ENCODE peak calls at places on chromosomes 5 and 9, in nine cellular contexts. One of them, this sample, is unnamed.

GRCh38 chr9:125472926-125473701 is 211.5 kb downstream of the GAPVD1 start:
- DNase-seq in GM12878: no peak
- DNase-seq in fibroblast of lung: peak
- DNase-seq in HL-60: no peak
- DNase-seq in A549: no peak
- DNase-seq in astrocyte of the spinal cord: peak
- DNase-seq in right cardiac atrium: peak
- DNase-seq in AG09309: no peak
- DNase-seq in HAP-1: no peak
- DNase-seq in this sample: peak

GRCh38 chr9:107976767-107977166 is 487.2 kb upstream of the KLF4 start:
- DNase-seq in GM12878: no peak
- DNase-seq in fibroblast of lung: no peak
- DNase-seq in HL-60: no peak
- DNase-seq in A549: no peak
- DNase-seq in astrocyte of the spinal cord: no peak
- DNase-seq in right cardiac atrium: peak
- DNase-seq in AG09309: no peak
- DNase-seq in HAP-1: peak
- DNase-seq in this sample: peak

GRCh38 chr5:159515909-159516415 is 185.7 kb upstream of the IL12B start:
- DNase-seq in GM12878: peak
- DNase-seq in fibroblast of lung: peak
- DNase-seq in HL-60: peak
- DNase-seq in A549: peak
- DNase-seq in astrocyte of the spinal cord: peak
- DNase-seq in right cardiac atrium: peak
- DNase-seq in AG09309: no peak
- DNase-seq in HAP-1: peak
- DNase-seq in this sample: peak

GRCh38 chr9:120868339-120868675 is 8.7 kb downstream of the PHF19 start:
- DNase-seq in GM12878: no peak
- DNase-seq in fibroblast of lung: no peak
- DNase-seq in HL-60: peak
- DNase-seq in A549: no peak
- DNase-seq in astrocyte of the spinal cord: no peak
- DNase-seq in right cardiac atrium: no peak
- DNase-seq in AG09309: peak
- DNase-seq in HAP-1: no peak
- DNase-seq in this sample: peak

GRCh38 chr5:115098041-115098702 is 71.5 kb downstream of the TRIM36 start:
- DNase-seq in GM12878: peak
- DNase-seq in fibroblast of lung: peak
- DNase-seq in HL-60: peak
- DNase-seq in A549: peak
- DNase-seq in astrocyte of the spinal cord: peak
- DNase-seq in right cardiac atrium: no peak
- DNase-seq in AG09309: peak
- DNase-seq in HAP-1: peak
- DNase-seq in this sample: peak

GRCh38 chr5:154519375-154519774 is 41.3 kb upstream of the HAND1 start:
- DNase-seq in GM12878: no peak
- DNase-seq in fibroblast of lung: peak
- DNase-seq in HL-60: no peak
- DNase-seq in A549: peak
- DNase-seq in astrocyte of the spinal cord: peak
- DNase-seq in right cardiac atrium: no peak
- DNase-seq in AG09309: no peak
- DNase-seq in HAP-1: no peak
- DNase-seq in this sample: peak

GRCh38 chr5:143016777-143017374 is 246.7 kb downstream of the ARHGAP26 start:
- DNase-seq in GM12878: no peak
- DNase-seq in fibroblast of lung: peak
- DNase-seq in HL-60: no peak
- DNase-seq in A549: peak
- DNase-seq in astrocyte of the spinal cord: peak
- DNase-seq in right cardiac atrium: no peak
- DNase-seq in AG09309: no peak
- DNase-seq in HAP-1: peak
- DNase-seq in this sample: peak

GRCh38 chr5:165325201-165325600 is 1819.8 kb downstream of the MAT2B start:
- DNase-seq in GM12878: no peak
- DNase-seq in fibroblast of lung: peak
- DNase-seq in HL-60: no peak
- DNase-seq in A549: no peak
- DNase-seq in astrocyte of the spinal cord: peak
- DNase-seq in right cardiac atrium: no peak
- DNase-seq in AG09309: no peak
- DNase-seq in HAP-1: no peak
- DNase-seq in this sample: no peak

GRCh38 chr5:135999396-136000139 is 29.2 kb upstream of the TGFBI start:
- DNase-seq in GM12878: no peak
- DNase-seq in fibroblast of lung: peak
- DNase-seq in HL-60: no peak
- DNase-seq in A549: peak
- DNase-seq in astrocyte of the spinal cord: peak
- DNase-seq in right cardiac atrium: peak
- DNase-seq in AG09309: no peak
- DNase-seq in HAP-1: no peak
- DNase-seq in this sample: no peak

GRCh38 chr5:143870871-143871632 is 59.1 kb downstream of the HMHB1 start:
- DNase-seq in GM12878: no peak
- DNase-seq in fibroblast of lung: peak
- DNase-seq in HL-60: no peak
- DNase-seq in A549: no peak
- DNase-seq in astrocyte of the spinal cord: no peak
- DNase-seq in right cardiac atrium: no peak
- DNase-seq in AG09309: no peak
- DNase-seq in HAP-1: no peak
- DNase-seq in this sample: no peak

DNA sequence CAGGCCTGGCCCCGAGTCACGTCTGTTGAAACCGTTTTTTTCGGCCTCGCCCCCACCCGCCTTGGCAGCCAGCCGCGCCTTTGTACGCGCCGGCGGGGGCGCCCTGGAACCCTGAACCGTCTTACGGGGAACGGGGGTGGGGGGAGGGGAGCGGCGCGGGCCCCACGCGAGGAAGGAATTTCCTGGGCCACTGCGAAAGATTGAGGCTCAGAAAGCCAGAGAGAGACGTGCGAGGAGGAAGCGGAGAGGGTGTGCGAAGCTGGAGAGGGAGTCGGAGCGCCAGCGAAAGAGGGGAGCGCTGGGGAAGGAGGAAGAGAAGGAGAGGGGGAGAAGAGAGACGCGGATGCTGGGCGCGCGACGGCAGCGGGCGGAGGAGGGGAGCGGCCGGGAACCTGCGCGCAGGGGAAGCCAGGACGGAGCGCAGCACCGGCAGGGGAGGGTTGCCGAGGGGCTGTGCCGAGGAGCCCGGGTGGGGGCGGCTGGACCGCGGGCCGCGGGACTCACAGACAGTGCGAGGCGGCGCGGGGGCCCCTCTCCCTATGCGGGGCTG is 4.6 kb upstream of the PRDM12 start:
- DNase-seq in GM12878: no peak
- DNase-seq in fibroblast of lung: no peak
- DNase-seq in HL-60: no peak
- DNase-seq in A549: no peak
- DNase-seq in astrocyte of the spinal cord: no peak
- DNase-seq in right cardiac atrium: no peak
- DNase-seq in AG09309: no peak
- DNase-seq in HAP-1: no peak
- DNase-seq in this sample: peak
- H3K4me3 ChIP-seq in GM12878: no peak
- H3K4me3 ChIP-seq in fibroblast of lung: no peak
- H3K4me3 ChIP-seq in HL-60: no peak
- H3K4me3 ChIP-seq in A549: peak
- H3K4me3 ChIP-seq in astrocyte of the spinal cord: no peak
- H3K4me3 ChIP-seq in right cardiac atrium: peak
- H3K4me3 ChIP-seq in AG09309: no peak
- H3K4me3 ChIP-seq in HAP-1: no peak
- H3K4me3 ChIP-seq in this sample: no peak

GRCh38 chr9:12816656-12817101 is 41.9 kb downstream of the LURAP1L start:
- DNase-seq in GM12878: no peak
- DNase-seq in fibroblast of lung: no peak
- DNase-seq in HL-60: no peak
- DNase-seq in A549: peak
- DNase-seq in astrocyte of the spinal cord: no peak
- DNase-seq in right cardiac atrium: no peak
- DNase-seq in AG09309: no peak
- DNase-seq in HAP-1: no peak
- DNase-seq in this sample: no peak

GRCh38 chr9:12815895-12816294 is 41.1 kb downstream of the LURAP1L start:
- DNase-seq in GM12878: no peak
- DNase-seq in fibroblast of lung: no peak
- DNase-seq in HL-60: no peak
- DNase-seq in A549: peak
- DNase-seq in astrocyte of the spinal cord: no peak
- DNase-seq in right cardiac atrium: no peak
- DNase-seq in AG09309: no peak
- DNase-seq in HAP-1: no peak
- DNase-seq in this sample: peak

GRCh38 chr9:12818431-12819000 is 43.7 kb downstream of the LURAP1L start:
- DNase-seq in GM12878: no peak
- DNase-seq in fibroblast of lung: peak
- DNase-seq in HL-60: no peak
- DNase-seq in A549: peak
- DNase-seq in astrocyte of the spinal cord: peak
- DNase-seq in right cardiac atrium: peak
- DNase-seq in AG09309: peak
- DNase-seq in HAP-1: no peak
- DNase-seq in this sample: no peak

GRCh38 chr9:12819436-12820185 is 44.8 kb downstream of the LURAP1L start:
- DNase-seq in GM12878: no peak
- DNase-seq in fibroblast of lung: peak
- DNase-seq in HL-60: no peak
- DNase-seq in A549: peak
- DNase-seq in astrocyte of the spinal cord: no peak
- DNase-seq in right cardiac atrium: no peak
- DNase-seq in AG09309: no peak
- DNase-seq in HAP-1: peak
- DNase-seq in this sample: no peak

DNA sequence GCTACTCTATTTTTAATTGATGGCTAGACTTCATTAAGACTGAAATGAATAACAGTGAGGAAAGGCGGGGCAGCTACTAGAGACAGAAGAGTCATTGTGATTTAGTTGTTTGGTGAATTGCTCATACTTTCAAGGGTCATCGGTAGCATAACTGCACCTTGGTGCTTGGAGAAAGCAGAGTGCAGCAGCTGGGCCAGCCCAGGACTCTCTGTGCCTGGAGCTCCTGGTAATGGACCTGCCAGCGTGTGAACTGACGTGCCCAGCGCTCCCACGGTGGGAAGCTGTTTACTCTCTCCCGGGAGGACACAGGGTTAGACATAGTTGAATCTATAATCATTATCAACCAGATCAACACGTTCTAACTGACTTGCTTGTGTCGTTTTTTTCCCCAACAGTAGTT is 42.9 kb downstream of the LURAP1L start:
- DNase-seq in GM12878: no peak
- DNase-seq in fibroblast of lung: peak
- DNase-seq in HL-60: no peak
- DNase-seq in A549: peak
- DNase-seq in astrocyte of the spinal cord: peak
- DNase-seq in right cardiac atrium: peak
- DNase-seq in AG09309: no peak
- DNase-seq in HAP-1: no peak
- DNase-seq in this sample: no peak
- H3K4me3 ChIP-seq in GM12878: no peak
- H3K4me3 ChIP-seq in fibroblast of lung: no peak
- H3K4me3 ChIP-seq in HL-60: no peak
- H3K4me3 ChIP-seq in A549: no peak
- H3K4me3 ChIP-seq in astrocyte of the spinal cord: no peak
- H3K4me3 ChIP-seq in right cardiac atrium: no peak
- H3K4me3 ChIP-seq in AG09309: no peak
- H3K4me3 ChIP-seq in HAP-1: no peak
- H3K4me3 ChIP-seq in this sample: no peak

GRCh38 chr5:139296198-139296597 is 2.7 kb downstream of the MATR3 start:
- DNase-seq in GM12878: no peak
- DNase-seq in fibroblast of lung: no peak
- DNase-seq in HL-60: no peak
- DNase-seq in A549: no peak
- DNase-seq in astrocyte of the spinal cord: no peak
- DNase-seq in right cardiac atrium: no peak
- DNase-seq in AG09309: no peak
- DNase-seq in HAP-1: no peak
- DNase-seq in this sample: no peak

GRCh38 chr5:139296862-139297326 is 3.4 kb downstream of the MATR3 start:
- DNase-seq in GM12878: no peak
- DNase-seq in fibroblast of lung: no peak
- DNase-seq in HL-60: no peak
- DNase-seq in A549: no peak
- DNase-seq in astrocyte of the spinal cord: no peak
- DNase-seq in right cardiac atrium: peak
- DNase-seq in AG09309: no peak
- DNase-seq in HAP-1: no peak
- DNase-seq in this sample: no peak

GRCh38 chr5:139297439-139298133 is 4.0 kb downstream of the MATR3 start:
- DNase-seq in GM12878: no peak
- DNase-seq in fibroblast of lung: no peak
- DNase-seq in HL-60: no peak
- DNase-seq in A549: no peak
- DNase-seq in astrocyte of the spinal cord: no peak
- DNase-seq in right cardiac atrium: no peak
- DNase-seq in AG09309: no peak
- DNase-seq in HAP-1: no peak
- DNase-seq in this sample: no peak

GRCh38 chr5:139299477-139299876 is 5.9 kb downstream of the MATR3 start:
- DNase-seq in GM12878: no peak
- DNase-seq in fibroblast of lung: no peak
- DNase-seq in HL-60: no peak
- DNase-seq in A549: no peak
- DNase-seq in astrocyte of the spinal cord: no peak
- DNase-seq in right cardiac atrium: no peak
- DNase-seq in AG09309: no peak
- DNase-seq in HAP-1: no peak
- DNase-seq in this sample: no peak

DNA sequence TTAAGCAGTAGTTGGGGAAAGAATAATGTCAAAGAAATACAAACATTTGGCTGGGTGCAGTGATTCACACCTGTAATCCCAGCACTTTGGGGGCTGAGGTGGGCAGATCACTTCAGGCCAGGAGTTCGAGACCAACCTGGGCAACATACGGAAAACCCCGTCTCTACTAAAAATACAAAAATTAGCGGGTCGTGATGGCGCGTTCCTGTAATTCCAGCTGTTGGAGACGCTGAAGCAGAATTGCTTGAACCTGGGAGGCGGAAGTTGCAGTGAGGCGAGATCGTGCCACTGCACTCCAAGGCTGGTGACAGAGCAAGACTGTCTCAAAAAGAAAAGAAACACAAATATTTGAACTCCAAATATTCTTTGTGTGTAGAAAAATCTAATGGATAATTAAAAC is 4.7 kb downstream of the MATR3 start:
- DNase-seq in GM12878: no peak
- DNase-seq in fibroblast of lung: no peak
- DNase-seq in HL-60: no peak
- DNase-seq in A549: no peak
- DNase-seq in astrocyte of the spinal cord: no peak
- DNase-seq in right cardiac atrium: peak
- DNase-seq in AG09309: no peak
- DNase-seq in HAP-1: no peak
- DNase-seq in this sample: no peak
- H3K4me3 ChIP-seq in GM12878: peak
- H3K4me3 ChIP-seq in fibroblast of lung: no peak
- H3K4me3 ChIP-seq in HL-60: no peak
- H3K4me3 ChIP-seq in A549: no peak
- H3K4me3 ChIP-seq in astrocyte of the spinal cord: no peak
- H3K4me3 ChIP-seq in right cardiac atrium: no peak
- H3K4me3 ChIP-seq in AG09309: no peak
- H3K4me3 ChIP-seq in HAP-1: no peak
- H3K4me3 ChIP-seq in this sample: no peak

GRCh38 chr5:170327168-170327567 is 29.6 kb upstream of the LCP2 start:
- DNase-seq in GM12878: no peak
- DNase-seq in fibroblast of lung: no peak
- DNase-seq in HL-60: no peak
- DNase-seq in A549: no peak
- DNase-seq in astrocyte of the spinal cord: no peak
- DNase-seq in right cardiac atrium: no peak
- DNase-seq in AG09309: no peak
- DNase-seq in HAP-1: no peak
- DNase-seq in this sample: no peak
- H3K4me3 ChIP-seq in GM12878: peak
- H3K4me3 ChIP-seq in fibroblast of lung: no peak
- H3K4me3 ChIP-seq in HL-60: no peak
- H3K4me3 ChIP-seq in A549: no peak
- H3K4me3 ChIP-seq in astrocyte of the spinal cord: no peak
- H3K4me3 ChIP-seq in right cardiac atrium: no peak
- H3K4me3 ChIP-seq in AG09309: no peak
- H3K4me3 ChIP-seq in HAP-1: no peak
- H3K4me3 ChIP-seq in this sample: no peak